ENCODE peak calls at places on chromosomes 13 and 19, in four cellular contexts. One of them, this sample, is unnamed.

GRCh38 chr13:94121686-94122085 is 357.8 kb downstream of the DCT start:
- DNase-seq in progenitor cell of endocrine pancreas: no peak
- DNase-seq in neural crest cell: no peak
- DNase-seq in upper lobe of right lung: no peak
- DNase-seq in this sample: no peak

GRCh38 chr13:20197361-20197834 is 4.7 kb upstream of the GJB2 start:
- DNase-seq in progenitor cell of endocrine pancreas: no peak
- DNase-seq in neural crest cell: no peak
- DNase-seq in upper lobe of right lung: no peak
- DNase-seq in this sample: no peak

GRCh38 chr13:28744656-28745055 is 25.9 kb upstream of the SLC46A3 start:
- DNase-seq in progenitor cell of endocrine pancreas: no peak
- DNase-seq in neural crest cell: no peak
- DNase-seq in upper lobe of right lung: no peak
- DNase-seq in this sample: no peak

GRCh38 chr19:10803252-10803651 is 32.8 kb downstream of the TMED1 start:
- DNase-seq in progenitor cell of endocrine pancreas: no peak
- DNase-seq in neural crest cell: no peak
- DNase-seq in upper lobe of right lung: no peak
- DNase-seq in this sample: no peak

GRCh38 chr13:31105020-31105800 is 56.5 kb downstream of the HSPH1 start:
- DNase-seq in progenitor cell of endocrine pancreas: no peak
- DNase-seq in neural crest cell: no peak
- DNase-seq in upper lobe of right lung: no peak
- DNase-seq in this sample: no peak

GRCh38 chr13:30371649-30372265 is 50.5 kb upstream of the UBE2L5 start:
- DNase-seq in progenitor cell of endocrine pancreas: no peak
- DNase-seq in neural crest cell: no peak
- DNase-seq in upper lobe of right lung: no peak
- DNase-seq in this sample: no peak

GRCh38 chr13:36054041-36054440 is 77.1 kb downstream of the DCLK1 start:
- DNase-seq in progenitor cell of endocrine pancreas: no peak
- DNase-seq in neural crest cell: no peak
- DNase-seq in upper lobe of right lung: no peak
- DNase-seq in this sample: no peak

GRCh38 chr19:5905072-5905778 is 553 bp downstream of the VMAC start:
- DNase-seq in progenitor cell of endocrine pancreas: no peak
- DNase-seq in neural crest cell: no peak
- DNase-seq in upper lobe of right lung: no peak
- DNase-seq in this sample: no peak

GRCh38 chr19:6443986-6444385 is 10.4 kb upstream of the SLC25A41 start:
- DNase-seq in progenitor cell of endocrine pancreas: no peak
- DNase-seq in neural crest cell: no peak
- DNase-seq in upper lobe of right lung: no peak
- DNase-seq in this sample: no peak

GRCh38 chr13:113639661-113640262 is 18.2 kb downstream of the ATP4B start:
- DNase-seq in progenitor cell of endocrine pancreas: no peak
- DNase-seq in neural crest cell: no peak
- DNase-seq in upper lobe of right lung: peak
- DNase-seq in this sample: peak

GRCh38 chr13:59112375-59112774 is 1051.4 kb downstream of the DIAPH3 start:
- DNase-seq in progenitor cell of endocrine pancreas: no peak
- DNase-seq in neural crest cell: peak
- DNase-seq in upper lobe of right lung: no peak
- DNase-seq in this sample: no peak

GRCh38 chr19:43534811-43535761 is 2.1 kb downstream of the ZNF575 start:
- DNase-seq in progenitor cell of endocrine pancreas: peak
- DNase-seq in neural crest cell: peak
- DNase-seq in upper lobe of right lung: peak
- DNase-seq in this sample: peak

GRCh38 chr13:108213946-108214345 is 1.4 kb downstream of the LIG4 start:
- DNase-seq in progenitor cell of endocrine pancreas: no peak
- DNase-seq in neural crest cell: no peak
- DNase-seq in upper lobe of right lung: no peak
- DNase-seq in this sample: no peak

GRCh38 chr13:73698859-73699258 is 435.3 kb downstream of the KLF12 start:
- DNase-seq in progenitor cell of endocrine pancreas: no peak
- DNase-seq in neural crest cell: no peak
- DNase-seq in upper lobe of right lung: no peak
- DNase-seq in this sample: no peak

GRCh38 chr13:46736568-46736967 is 60.4 kb downstream of the ESD start:
- DNase-seq in progenitor cell of endocrine pancreas: no peak
- DNase-seq in neural crest cell: no peak
- DNase-seq in upper lobe of right lung: no peak
- DNase-seq in this sample: no peak

GRCh38 chr13:99307648-99308339 is 595 bp upstream of the GPR183 start:
- DNase-seq in progenitor cell of endocrine pancreas: no peak
- DNase-seq in neural crest cell: no peak
- DNase-seq in upper lobe of right lung: no peak
- DNase-seq in this sample: no peak

GRCh38 chr13:105990256-105990958 is 545.1 kb downstream of the EFNB2 start:
- DNase-seq in progenitor cell of endocrine pancreas: no peak
- DNase-seq in neural crest cell: no peak
- DNase-seq in upper lobe of right lung: no peak
- DNase-seq in this sample: no peak

GRCh38 chr13:54241719-54242118 is 1213.1 kb downstream of the OLFM4 start:
- DNase-seq in progenitor cell of endocrine pancreas: no peak
- DNase-seq in neural crest cell: no peak
- DNase-seq in upper lobe of right lung: no peak
- DNase-seq in this sample: no peak

GRCh38 chr13:112685856-112686255 is 4.0 kb upstream of the ATP11A start:
- DNase-seq in progenitor cell of endocrine pancreas: peak
- DNase-seq in neural crest cell: no peak
- DNase-seq in upper lobe of right lung: peak
- DNase-seq in this sample: no peak

GRCh38 chr13:34899888-34900287 is 42.2 kb upstream of the NBEA start:
- DNase-seq in progenitor cell of endocrine pancreas: no peak
- DNase-seq in neural crest cell: no peak
- DNase-seq in upper lobe of right lung: no peak
- DNase-seq in this sample: no peak

GRCh38 chr19:18519962-18520847 is 1.7 kb downstream of the ELL start:
- DNase-seq in progenitor cell of endocrine pancreas: peak
- DNase-seq in neural crest cell: peak
- DNase-seq in upper lobe of right lung: peak
- DNase-seq in this sample: peak

GRCh38 chr19:18523841-18524240 is 2.0 kb upstream of the ELL start:
- DNase-seq in progenitor cell of endocrine pancreas: no peak
- DNase-seq in neural crest cell: no peak
- DNase-seq in upper lobe of right lung: no peak
- DNase-seq in this sample: no peak

GRCh38 chr19:18521692-18522123 is at the start of gene ELL:
- DNase-seq in progenitor cell of endocrine pancreas: no peak
- DNase-seq in neural crest cell: no peak
- DNase-seq in upper lobe of right lung: no peak
- DNase-seq in this sample: no peak

GRCh38 chr19:18520848-18521691 is 800 bp downstream of the ELL start:
- DNase-seq in progenitor cell of endocrine pancreas: no peak
- DNase-seq in neural crest cell: peak
- DNase-seq in upper lobe of right lung: peak
- DNase-seq in this sample: peak

GRCh38 chr19:18522124-18522861 is 423 bp upstream of the ELL start:
- DNase-seq in progenitor cell of endocrine pancreas: peak
- DNase-seq in neural crest cell: peak
- DNase-seq in upper lobe of right lung: peak
- DNase-seq in this sample: peak
- TF ChIP-seq CTCF in progenitor cell of endocrine pancreas: no peak
- TF ChIP-seq CTCF in neural crest cell: no peak
- TF ChIP-seq CTCF in upper lobe of right lung: peak
- TF ChIP-seq CTCF in this sample: peak

DNA sequence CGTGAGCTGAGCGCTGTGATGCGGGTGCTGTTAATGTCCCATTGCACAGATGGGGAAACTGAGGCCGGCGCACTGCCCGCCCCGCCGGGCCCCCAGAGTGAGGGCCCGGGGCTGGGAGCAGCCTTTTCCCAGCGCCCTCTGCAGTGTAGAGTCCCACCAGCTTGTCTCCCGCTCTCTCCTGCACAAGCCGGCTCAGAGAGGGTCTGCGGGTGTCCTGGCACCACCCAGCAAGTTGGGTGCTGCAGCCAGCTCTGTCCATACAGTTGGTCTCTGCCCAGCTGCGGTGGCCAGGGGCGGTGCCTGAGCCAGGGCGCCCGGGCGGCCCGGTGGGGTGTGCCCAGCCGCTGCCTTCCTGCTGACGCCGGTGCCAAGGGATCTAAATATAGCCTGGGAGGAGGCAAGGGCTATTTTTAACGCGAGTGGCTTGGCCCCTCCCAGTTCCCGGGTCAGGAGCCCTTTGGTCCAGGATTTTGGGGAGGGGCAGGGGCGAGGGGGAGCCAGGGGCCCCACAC is 19.3 kb downstream of the GADD45B start:
- DNase-seq in progenitor cell of endocrine pancreas: no peak
- DNase-seq in neural crest cell: no peak
- DNase-seq in upper lobe of right lung: peak
- DNase-seq in this sample: peak
- TF ChIP-seq CTCF in progenitor cell of endocrine pancreas: no peak
- TF ChIP-seq CTCF in neural crest cell: no peak
- TF ChIP-seq CTCF in upper lobe of right lung: no peak
- TF ChIP-seq CTCF in this sample: no peak

GRCh38 chr19:3099347-3100145 is 5.4 kb downstream of the GNA11 start:
- DNase-seq in progenitor cell of endocrine pancreas: no peak
- DNase-seq in neural crest cell: no peak
- DNase-seq in upper lobe of right lung: no peak
- DNase-seq in this sample: peak

GRCh38 chr19:3100747-3101730 is 6.9 kb downstream of the GNA11 start:
- DNase-seq in progenitor cell of endocrine pancreas: no peak
- DNase-seq in neural crest cell: no peak
- DNase-seq in upper lobe of right lung: no peak
- DNase-seq in this sample: peak

GRCh38 chr19:3102239-3103140 is 8.3 kb downstream of the GNA11 start:
- DNase-seq in progenitor cell of endocrine pancreas: no peak
- DNase-seq in neural crest cell: no peak
- DNase-seq in upper lobe of right lung: peak
- DNase-seq in this sample: no peak

GRCh38 chr19:3098515-3099346 is 4.6 kb downstream of the GNA11 start:
- DNase-seq in progenitor cell of endocrine pancreas: no peak
- DNase-seq in neural crest cell: no peak
- DNase-seq in upper lobe of right lung: peak
- DNase-seq in this sample: peak

GRCh38 chr19:3100331-3100730 is 6.2 kb downstream of the GNA11 start:
- DNase-seq in progenitor cell of endocrine pancreas: no peak
- DNase-seq in neural crest cell: no peak
- DNase-seq in upper lobe of right lung: no peak
- DNase-seq in this sample: no peak
- TF ChIP-seq CTCF in progenitor cell of endocrine pancreas: no peak
- TF ChIP-seq CTCF in neural crest cell: no peak
- TF ChIP-seq CTCF in upper lobe of right lung: no peak
- TF ChIP-seq CTCF in this sample: no peak

GRCh38 chr13:51449018-51449417 is 3.8 kb downstream of the INTS6 start:
- DNase-seq in progenitor cell of endocrine pancreas: no peak
- DNase-seq in neural crest cell: no peak
- DNase-seq in upper lobe of right lung: no peak
- DNase-seq in this sample: no peak

GRCh38 chr13:51444922-51445321 is 7.9 kb downstream of the INTS6 start:
- DNase-seq in progenitor cell of endocrine pancreas: no peak
- DNase-seq in neural crest cell: no peak
- DNase-seq in upper lobe of right lung: no peak
- DNase-seq in this sample: no peak
- TF ChIP-seq CTCF in progenitor cell of endocrine pancreas: peak
- TF ChIP-seq CTCF in neural crest cell: no peak
- TF ChIP-seq CTCF in upper lobe of right lung: peak
- TF ChIP-seq CTCF in this sample: peak

GRCh38 chr19:31356587-31357314 is 7.5 kb upstream of the TSHZ3 start:
- DNase-seq in progenitor cell of endocrine pancreas: no peak
- DNase-seq in neural crest cell: no peak
- DNase-seq in upper lobe of right lung: peak
- DNase-seq in this sample: peak
- TF ChIP-seq CTCF in progenitor cell of endocrine pancreas: peak
- TF ChIP-seq CTCF in neural crest cell: peak
- TF ChIP-seq CTCF in upper lobe of right lung: peak
- TF ChIP-seq CTCF in this sample: peak